ENCODE peak calls at places on chromosomes 2 and 18, in five cellular contexts. R is occipital lobe, O is left kidney, X is RPMI7951, C is cardiac muscle cell. N is an unnamed sample.

GRCh38 chr2:225668606-225669266 is 269.2 kb downstream of the NYAP2 start:
- DNase-seq in O (peak), C (peak), X (peak), R (no peak), N (no peak)

GRCh38 chr2:98704499-98705332 is 26.2 kb downstream of the MGAT4A start:
- DNase-seq in R (no peak), C (no peak), O (peak), X (no peak), N (no peak)

GRCh38 chr2:224925822-224926124 is 116.5 kb downstream of the DOCK10 start:
- DNase-seq in O (no peak), R (no peak), C (no peak), X (peak), N (no peak)

GRCh38 chr2:3377279-3377611 is 373 bp downstream of the EIPR1 start:
- DNase-seq in O (peak), C (peak), X (peak), R (no peak), N (no peak)

GRCh38 chr2:235861383-235861782 is 306.8 kb downstream of the GBX2 start:
- DNase-seq in C (no peak), R (no peak), O (no peak), X (no peak), N (no peak)

GRCh38 chr18:21557607-21558253 is 42.8 kb downstream of the ESCO1 start:
- DNase-seq in R (no peak), O (no peak), X (no peak), C (peak), N (no peak)

GRCh38 chr18:21363411-21363810 is 121.4 kb downstream of the GREB1L start:
- DNase-seq in R (no peak), X (no peak), O (peak), C (no peak), N (no peak)

GRCh38 chr2:33946198-33946597 is 347.1 kb upstream of the FAM98A start:
- DNase-seq in X (peak), O (peak), R (no peak), C (no peak), N (no peak)

GRCh38 chr18:37639846-37640245 is 74.2 kb upstream of the CELF4 start:
- DNase-seq in C (peak), X (no peak), O (no peak), R (no peak), N (no peak)

GRCh38 chr2:207474871-207475485 is 54.8 kb upstream of the CREB1 start:
- DNase-seq in C (peak), X (peak), O (peak), R (no peak), N (no peak)

GRCh38 chr18:76844742-76845477 is 22.6 kb downstream of the ZNF236 start:
- DNase-seq in X (no peak), O (no peak), R (no peak), C (no peak), N (no peak)

GRCh38 chr2:24439971-24440340 is 51.1 kb upstream of the NCOA1 start:
- DNase-seq in X (no peak), R (no peak), O (no peak), C (no peak), N (no peak)

GRCh38 chr18:31954349-31954748 is 11.4 kb upstream of the TRAPPC8 start:
- DNase-seq in C (peak), O (peak), R (no peak), X (peak), N (no peak)

GRCh38 chr2:187586091-187586632 is 31.9 kb upstream of the TFPI start:
- DNase-seq in O (no peak), C (peak), X (peak), R (no peak), N (no peak)

GRCh38 chr2:191015229-191015628 is 1.3 kb upstream of the STAT1 start:
- DNase-seq in C (no peak), O (no peak), R (no peak), X (no peak), N (no peak)

GRCh38 chr2:200159829-200160781 is 146.4 kb upstream of the SPATS2L start:
- DNase-seq in X (peak), C (peak), O (no peak), R (no peak), N (no peak)

GRCh38 chr18:3796434-3796833 is 346.5 kb downstream of the TGIF1 start:
- DNase-seq in O (no peak), C (no peak), X (no peak), R (no peak), N (no peak)

GRCh38 chr2:149180226-149180875 is 141.9 kb downstream of the LYPD6B start:
- DNase-seq in R (no peak), C (no peak), O (peak), X (peak), N (no peak)

GRCh38 chr2:170929686-170930050 is 615 bp downstream of the GORASP2 start:
- DNase-seq in R (peak), C (peak), O (peak), X (peak), N (no peak)

GRCh38 chr2:180728928-180729559 is 251.4 kb upstream of the UBE2E3 start:
- DNase-seq in R (no peak), X (peak), C (peak), O (no peak), N (no peak)

GRCh38 chr2:38148501-38148900 is 72.5 kb upstream of the CYP1B1 start:
- DNase-seq in O (no peak), C (peak), X (peak), R (no peak), N (no peak)

GRCh38 chr2:69685321-69686048 is 41.9 kb upstream of the AAK1 start:
- DNase-seq in R (no peak), X (peak), C (peak), O (peak), N (no peak)

GRCh38 chr18:63844254-63844653 is 43.3 kb upstream of the SERPINB2 start:
- DNase-seq in X (peak), C (peak), R (no peak), O (peak), N (no peak)

GRCh38 chr2:153432381-153432780 is 46.2 kb downstream of the RPRM start:
- DNase-seq in O (no peak), R (no peak), C (no peak), X (no peak), N (no peak)

GRCh38 chr2:120177011-120177621 is 46.1 kb downstream of the TMEM185B start:
- DNase-seq in C (no peak), R (no peak), O (peak), X (no peak), N (no peak)

GRCh38 chr18:36493349-36494281 is 196.1 kb downstream of the FHOD3 start:
- DNase-seq in X (peak), C (peak), O (peak), R (no peak), N (no peak)

N was measured in anterior cingulate cortex.